ENCODE peak calls at places on chromosomes 5 and 9, in five cellular contexts. Y, Q, D, J and C are unnamed samples.

GRCh38 chr5:171953860-171954701 is 52.4 kb downstream of the FBXW11 start:
- DNase-seq in Y (no peak), Q (no peak), D (peak), J (no peak), C (no peak)

GRCh38 chr5:2598503-2598902 is 153.0 kb downstream of the IRX2 start:
- DNase-seq in Y (no peak), Q (no peak), D (no peak), J (no peak), C (no peak)

GRCh38 chr5:59040804-59041201 is 457.9 kb downstream of the RAB3C start:
- DNase-seq in Y (no peak), Q (no peak), D (no peak), J (no peak), C (no peak)

GRCh38 chr9:101387871-101388506 is 3.2 kb upstream of the BAAT start:
- DNase-seq in Y (no peak), Q (peak), D (no peak), J (no peak), C (no peak)

GRCh38 chr5:485943-486491 is 38.2 kb downstream of the SLC9A3 start:
- DNase-seq in Y (no peak), Q (no peak), D (no peak), J (no peak), C (no peak)

GRCh38 chr5:141716009-141716408 is 34.0 kb upstream of the ARAP3 start:
- DNase-seq in Y (no peak), Q (peak), D (peak), J (no peak), C (no peak)

GRCh38 chr9:78351816-78352215 is 54.9 kb downstream of the PSAT1 start:
- DNase-seq in Y (no peak), Q (no peak), D (no peak), J (no peak), C (no peak)

GRCh38 chr9:22657713-22658112 is 211.1 kb downstream of the DMRTA1 start:
- DNase-seq in Y (no peak), Q (no peak), D (no peak), J (no peak), C (no peak)

GRCh38 chr9:73219985-73220626 is 68.4 kb downstream of the ANXA1 start:
- DNase-seq in Y (no peak), Q (no peak), D (no peak), J (no peak), C (peak)

GRCh38 chr9:16257604-16258003 is 612.9 kb downstream of the BNC2 start:
- DNase-seq in Y (no peak), Q (peak), D (no peak), J (no peak), C (no peak)

GRCh38 chr9:110543631-110544051 is 35.9 kb downstream of the SVEP1 start:
- DNase-seq in Y (no peak), Q (peak), D (no peak), J (no peak), C (no peak)

GRCh38 chr5:135208555-135209494 is 174.8 kb upstream of the PITX1 start:
- DNase-seq in Y (no peak), Q (no peak), D (peak), J (no peak), C (no peak)

GRCh38 chr5:132812949-132813598 is at the start of gene SOWAHA:
- DNase-seq in Y (no peak), Q (peak), D (no peak), J (peak), C (no peak)

GRCh38 chr9:114284316-114285060 is 38.4 kb upstream of the ORM1 start:
- DNase-seq in Y (no peak), Q (no peak), D (no peak), J (peak), C (no peak)

GRCh38 chr9:137417161-137418021 is 5.6 kb downstream of the EXD3 start:
- DNase-seq in Y (no peak), Q (no peak), D (peak), J (peak), C (no peak)

GRCh38 chr5:139647406-139648204 is 544 bp upstream of the CXXC5 start:
- DNase-seq in Y (no peak), Q (no peak), D (peak), J (peak), C (no peak)

GRCh38 chr5:38780950-38781349 is 64.9 kb upstream of the OSMR start:
- DNase-seq in Y (no peak), Q (no peak), D (no peak), J (no peak), C (no peak)

GRCh38 chr5:172444110-172444510 is 10.2 kb downstream of the SH3PXD2B start:
- DNase-seq in Y (no peak), Q (no peak), D (peak), J (no peak), C (no peak)